ENCODE peak calls at places on chromosomes 6 and 20, in four cellular contexts. F is fibroblast of lung, W is tibial nerve, U is left lung. M is an unnamed sample.
A peak's percentile ranks its signal among the peaks of the same experiment; 100 is the strongest.

GRCh38 chr20:24934101-24934661 is 14.9 kb upstream of the CST7 start:
- DNase-seq in F (no peak), W (no peak), U (no peak), M (no peak)

GRCh38 chr6:74343804-74344203 is 647.8 kb downstream of the CD109 start:
- DNase-seq in F (no peak), W (no peak), U (no peak), M (no peak)

GRCh38 chr6:164640946-164641345 is 668.5 kb downstream of the C6orf118 start:
- DNase-seq in F (no peak), W (no peak), U (no peak), M (no peak)

GRCh38 chr20:10649817-10650200 is 24.0 kb downstream of the JAG1 start:
- DNase-seq in F (peak; percentile 74), W (no peak), U (no peak), M (peak; percentile 5)

GRCh38 chr6:786946-787763 is 94.2 kb upstream of the EXOC2 start:
- DNase-seq in F (no peak), W (no peak), U (no peak), M (no peak)

GRCh38 chr20:25280051-25280573 is 32.2 kb downstream of the PYGB start:
- DNase-seq in F (no peak), W (peak; percentile 9), U (peak; percentile 35), M (peak; percentile 13)

GRCh38 chr20:40017765-40018164 is 671.3 kb downstream of the MAFB start:
- DNase-seq in F (no peak), W (no peak), U (no peak), M (no peak)

GRCh38 chr20:7703436-7703835 is 236.8 kb downstream of the HAO1 start:
- DNase-seq in F (no peak), W (no peak), U (no peak), M (no peak)

GRCh38 chr6:2876210-2877056 is 26.7 kb downstream of the SERPINB9 start:
- DNase-seq in F (peak; percentile 90), W (no peak), U (peak; percentile 86), M (peak; percentile 70)

GRCh38 chr20:37108676-37109075 is 12.9 kb upstream of the RBL1 start:
- DNase-seq in F (no peak), W (no peak), U (no peak), M (no peak)

GRCh38 chr6:34602318-34603111 is 46.4 kb upstream of the SPDEF start:
- DNase-seq in F (peak; percentile 42), W (no peak), U (no peak), M (no peak)

DNA sequence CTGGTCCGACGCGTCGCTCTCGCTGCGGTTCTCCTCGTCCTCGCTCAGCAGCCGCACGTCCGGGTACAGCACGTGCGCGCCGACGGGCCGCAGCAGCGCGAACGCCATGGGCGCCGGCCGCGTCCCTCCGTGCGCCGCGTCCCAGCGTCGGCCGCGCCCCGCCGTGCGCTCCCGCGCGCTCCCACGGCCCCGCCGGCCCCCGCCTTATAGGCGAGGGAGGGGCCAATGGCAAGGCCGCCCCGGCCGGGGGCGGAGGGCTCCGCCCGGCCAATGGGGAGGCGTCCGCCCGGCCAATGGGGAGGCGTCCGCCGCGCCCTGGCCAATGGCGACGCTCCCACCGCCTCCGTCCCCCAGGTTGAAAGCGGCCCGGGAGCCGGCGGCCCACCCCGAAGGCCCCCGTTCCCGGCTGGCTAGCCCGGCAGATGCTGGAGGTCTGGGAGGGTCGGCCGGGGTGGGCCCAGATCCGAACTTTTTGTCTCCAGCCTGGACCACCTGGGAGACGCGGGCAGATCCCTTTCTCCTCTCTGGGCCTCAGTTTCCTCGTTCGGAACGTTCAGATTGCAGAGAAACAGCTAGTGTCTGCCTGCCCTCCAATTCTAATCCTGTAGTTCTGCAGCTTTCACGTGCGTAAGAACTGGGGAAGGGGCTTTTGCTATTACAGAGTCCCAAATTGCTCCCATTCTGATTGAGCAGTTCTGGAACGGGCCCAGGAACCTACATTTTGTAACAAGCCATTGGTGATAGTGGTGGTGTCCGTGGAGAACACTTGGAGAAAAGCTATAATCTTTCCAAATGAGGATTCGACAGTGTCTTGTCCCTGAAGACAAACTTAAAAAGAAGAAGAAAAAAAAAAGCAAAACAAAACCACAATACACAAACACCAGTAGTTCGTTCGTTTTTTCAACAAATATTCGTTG is at the start of gene TCF15:
- DNase-seq in F (peak; percentile 19), W (no peak), U (no peak), M (no peak)
- H3K27me3 ChIP-seq in F (peaks cover 41% of the 10 kb centered on the region), W (no peaks in the 10 kb centered on the region), U (peaks cover 45% of the 10 kb centered on the region), M (peaks cover 7% of the 10 kb centered on the region)

DNA sequence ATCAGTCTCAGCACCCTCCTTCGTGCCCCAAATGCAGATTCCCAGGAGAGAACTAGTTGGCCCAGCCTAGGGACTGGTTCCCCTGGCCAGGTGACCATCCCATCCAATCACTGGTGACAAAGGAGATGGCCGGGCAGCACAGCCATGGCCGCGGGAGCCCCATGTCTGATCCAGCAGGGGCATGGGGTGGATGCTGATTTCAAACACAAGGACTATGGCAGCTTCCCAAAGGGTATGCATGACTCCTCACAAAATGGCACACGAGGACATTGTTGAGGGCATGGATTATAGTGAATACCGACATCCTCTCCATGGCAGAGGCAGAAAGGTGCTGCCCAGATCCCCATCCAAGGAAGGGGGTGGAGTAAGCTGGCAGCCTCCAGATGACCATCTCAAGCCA is 9.9 kb upstream of the LSM14B start:
- DNase-seq in F (no peak), W (no peak), U (no peak), M (no peak)
- H3K9me3 ChIP-seq in F (no peaks in the 10 kb centered on the region), W (peaks cover 69% of the 10 kb centered on the region), U (no peaks in the 10 kb centered on the region), M (no peaks in the 10 kb centered on the region)

DNA sequence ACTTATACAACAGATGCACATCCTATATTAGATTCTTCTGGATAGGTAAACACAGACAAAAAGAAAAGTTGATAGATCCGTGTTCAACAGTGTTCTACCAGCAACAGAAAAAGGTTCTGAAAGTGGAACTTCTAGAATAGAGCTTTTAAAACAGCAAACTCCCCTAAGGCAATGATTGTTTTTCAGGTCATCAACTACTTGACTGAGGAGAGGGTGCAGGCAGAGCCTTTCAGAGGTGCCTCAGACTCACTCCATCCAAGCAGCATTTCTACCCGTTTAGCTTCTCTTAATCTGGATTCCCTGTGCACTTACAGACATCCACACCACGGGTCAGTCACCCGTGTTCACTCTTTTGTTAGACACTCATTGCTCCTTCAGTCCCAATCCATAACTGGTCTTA is 28.9 kb downstream of the FYN start:
- DNase-seq in F (no peak), W (no peak), U (no peak), M (no peak)
- H3K4me1 ChIP-seq in F (peaks cover 6% of the 10 kb centered on the region), W (no peaks in the 10 kb centered on the region), U (peaks cover 67% of the 10 kb centered on the region), M (no peaks in the 10 kb centered on the region)

GRCh38 chr20:21397341-21398108 is at the start of gene NKX2-4:
- DNase-seq in F (peak; percentile 36), W (no peak), U (no peak), M (no peak)
- H3K27me3 ChIP-seq in F (peaks cover 56% of the 10 kb centered on the region), W (peaks cover 4% of the 10 kb centered on the region), U (peaks cover 100% of the 10 kb centered on the region), M (peaks cover 81% of the 10 kb centered on the region)

GRCh38 chr6:137490506-137490905 is 3.7 kb downstream of the OLIG3 start:
- DNase-seq in F (no peak), W (no peak), U (no peak), M (no peak)
- H3K9me3 ChIP-seq in F (no peaks in the 10 kb centered on the region), W (no peaks in the 10 kb centered on the region), U (no peaks in the 10 kb centered on the region), M (no peaks in the 10 kb centered on the region)

GRCh38 chr20:53655909-53656652 is 62.4 kb upstream of the ZNF217 start:
- DNase-seq in F (peak; percentile 62), W (no peak), U (no peak), M (no peak)
- H3K4me1 ChIP-seq in F (peaks cover 25% of the 10 kb centered on the region), W (no peaks in the 10 kb centered on the region), U (peaks cover 73% of the 10 kb centered on the region), M (peaks cover 5% of the 10 kb centered on the region)

DNA sequence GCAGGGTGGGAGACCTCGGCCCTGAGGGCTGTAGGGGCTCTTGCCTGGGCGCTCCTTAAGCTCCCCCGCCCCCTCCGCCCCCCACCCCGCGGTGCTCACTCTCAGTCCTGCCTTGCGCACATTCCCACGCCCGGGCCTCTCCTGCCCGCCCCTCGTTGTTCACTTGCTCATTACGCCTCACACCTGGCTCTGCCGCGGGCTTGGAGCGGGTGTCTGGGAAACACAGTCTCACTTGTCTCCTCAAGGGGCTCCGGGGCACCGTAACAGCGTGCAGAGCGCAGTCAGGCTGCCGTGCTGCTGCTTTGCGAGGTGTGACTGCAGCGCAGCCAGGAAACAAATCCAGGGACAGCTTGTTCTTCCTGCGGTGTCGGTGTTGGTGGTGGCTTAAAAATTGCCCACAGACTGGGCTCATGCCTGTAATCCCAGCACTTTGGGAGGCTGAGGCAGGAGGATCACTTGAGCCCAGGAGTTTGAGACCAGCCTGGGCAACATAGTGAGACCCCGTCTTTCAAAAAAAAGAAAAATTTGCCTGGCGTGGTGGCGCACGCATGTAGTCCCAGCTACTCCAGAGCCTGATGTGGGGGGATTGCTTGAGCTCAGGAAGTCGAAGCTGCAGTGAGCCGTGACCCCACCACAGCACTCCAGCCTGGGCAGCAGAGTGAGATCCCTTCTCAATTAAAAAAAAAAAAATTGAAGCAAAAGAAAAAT is 4.6 kb downstream of the NPBWR2 start:
- DNase-seq in F (no peak), W (no peak), U (peak; percentile 72), M (no peak)
- H3K27me3 ChIP-seq in F (peaks cover 31% of the 10 kb centered on the region), W (no peaks in the 10 kb centered on the region), U (peaks cover 26% of the 10 kb centered on the region), M (peaks cover 15% of the 10 kb centered on the region)

DNA sequence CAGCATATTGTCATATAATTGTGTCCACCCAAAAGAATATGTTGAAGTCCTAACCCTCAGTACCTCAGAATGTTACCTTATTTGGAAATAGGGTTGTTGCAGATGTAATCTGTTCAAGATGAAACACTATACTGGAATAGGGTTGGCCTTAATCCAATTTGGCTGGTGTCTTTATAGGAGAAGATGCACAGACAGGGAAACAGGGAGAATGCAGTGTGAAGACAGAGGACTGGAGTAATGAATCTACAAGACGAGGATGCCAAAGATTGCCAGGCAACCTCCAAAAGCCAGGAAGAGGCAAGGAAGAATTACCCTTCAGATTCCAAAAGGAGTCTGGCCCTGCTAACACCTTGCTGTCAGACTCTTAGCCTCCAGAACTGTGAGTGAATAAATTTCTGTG is 482.9 kb downstream of the PTPRT start:
- DNase-seq in F (no peak), W (no peak), U (no peak), M (no peak)
- H3K9me3 ChIP-seq in F (no peaks in the 10 kb centered on the region), W (peaks cover 14% of the 10 kb centered on the region), U (no peaks in the 10 kb centered on the region), M (no peaks in the 10 kb centered on the region)

DNA sequence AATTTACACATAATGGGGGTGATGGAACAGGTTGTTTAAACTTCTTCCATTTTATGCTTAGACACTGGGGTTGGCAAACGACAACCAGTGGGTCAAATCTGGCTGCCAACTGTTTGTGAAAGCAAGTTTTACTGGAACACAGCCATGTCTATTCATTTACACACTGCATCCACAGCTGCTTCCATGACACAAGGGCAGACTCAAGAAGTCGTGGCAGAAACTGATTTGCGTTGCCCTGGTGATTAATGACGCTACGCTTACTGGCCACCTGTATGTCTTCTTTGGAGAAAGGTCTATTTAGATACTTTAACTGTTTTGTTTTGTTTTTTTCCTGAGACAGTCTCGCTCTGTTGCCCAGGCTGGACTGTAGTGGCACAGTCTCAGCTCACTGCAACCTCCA is 18.9 kb downstream of the CTCFL start:
- DNase-seq in F (no peak), W (no peak), U (no peak), M (no peak)
- H3K4me1 ChIP-seq in F (no peaks in the 10 kb centered on the region), W (no peaks in the 10 kb centered on the region), U (peaks cover 15% of the 10 kb centered on the region), M (no peaks in the 10 kb centered on the region)